ENCODE peak calls at places on chromosomes 11 and 22, in seven cellular contexts. M, W, Z, T, J, E and X are unnamed samples.
A peak's percentile ranks its signal among the peaks of the same experiment; 100 is the strongest.

GRCh38 chr11:20881328-20882079 is 212.1 kb downstream of the NELL1 start:
- DNase-seq in M (no peak), W (no peak), Z (peak; percentile 11), T (no peak), J (no peak), E (no peak), X (peak; percentile 39)

GRCh38 chr11:88167853-88168252 is 7.4 kb downstream of the RAB38 start:
- DNase-seq in M (peak; percentile 39), W (no peak), Z (no peak), T (no peak), J (no peak), E (peak; percentile 37), X (no peak)

GRCh38 chr11:31246451-31247165 is 122.9 kb downstream of the DCDC1 start:
- DNase-seq in M (peak; percentile 19), W (no peak), Z (no peak), T (no peak), J (no peak), E (no peak), X (no peak)

GRCh38 chr11:79487412-79487811 is 46.6 kb upstream of the TENM4 start:
- DNase-seq in M (no peak), W (no peak), Z (no peak), T (no peak), J (no peak), E (no peak), X (no peak)

GRCh38 chr22:50627452-50627913 is 469 bp downstream of the ARSA start:
- DNase-seq in M (no peak), W (no peak), Z (peak; percentile 37), T (no peak), J (peak; percentile 24), E (peak; percentile 5), X (peak; percentile 52)

GRCh38 chr11:1087961-1088926 is 13.6 kb downstream of the MUC2 start:
- DNase-seq in M (no peak), W (no peak), Z (no peak), T (no peak), J (no peak), E (no peak), X (peak; percentile 69)

GRCh38 chr22:41327124-41327523 is 25.8 kb downstream of the ZC3H7B start:
- DNase-seq in M (no peak), W (no peak), Z (no peak), T (no peak), J (no peak), E (no peak), X (no peak)

GRCh38 chr11:75273331-75273988 is 32.9 kb downstream of the TPBGL start:
- DNase-seq in M (no peak), W (no peak), Z (no peak), T (no peak), J (no peak), E (no peak), X (peak; percentile 12)

GRCh38 chr22:22558071-22558971 is 744 bp downstream of the PRAME start:
- DNase-seq in M (no peak), W (no peak), Z (no peak), T (no peak), J (no peak), E (no peak), X (no peak)

GRCh38 chr11:81165164-81165563 is 1568.5 kb downstream of the FAM181B start:
- DNase-seq in M (no peak), W (no peak), Z (peak; percentile 55), T (no peak), J (no peak), E (no peak), X (no peak)

GRCh38 chr11:9251306-9251705 is 13.8 kb downstream of the DENND5A start:
- DNase-seq in M (no peak), W (no peak), Z (no peak), T (no peak), J (no peak), E (peak; percentile 54), X (no peak)

GRCh38 chr11:14029971-14030531 is 67.5 kb downstream of the SPON1 start:
- DNase-seq in M (peak; percentile 81), W (no peak), Z (no peak), T (no peak), J (no peak), E (no peak), X (no peak)

GRCh38 chr11:117305145-117305544 is 10.9 kb downstream of the BACE1 start:
- DNase-seq in M (no peak), W (no peak), Z (no peak), T (no peak), J (no peak), E (no peak), X (no peak)

GRCh38 chr11:111801135-111801534 is 34.9 kb upstream of the PPP2R1B start:
- DNase-seq in M (no peak), W (no peak), Z (no peak), T (no peak), J (no peak), E (peak; percentile 40), X (no peak)

GRCh38 chr11:117876049-117876340 is 463 bp downstream of the FXYD6 start:
- DNase-seq in M (no peak), W (no peak), Z (no peak), T (no peak), J (peak; percentile 35), E (no peak), X (no peak)

GRCh38 chr22:40485813-40486610 is 115.6 kb downstream of the SGSM3 start:
- DNase-seq in M (peak; percentile 60), W (no peak), Z (no peak), T (no peak), J (no peak), E (no peak), X (no peak)

GRCh38 chr22:25083414-25084166 is 116.1 kb upstream of the CRYBB3 start:
- DNase-seq in M (no peak), W (no peak), Z (no peak), T (no peak), J (no peak), E (peak; percentile 61), X (no peak)

GRCh38 chr22:21709688-21710087 is 25.9 kb downstream of the YPEL1 start:
- DNase-seq in M (no peak), W (no peak), Z (no peak), T (no peak), J (no peak), E (no peak), X (no peak)

GRCh38 chr11:104792861-104793260 is 105.4 kb downstream of the CASP12 start:
- DNase-seq in M (no peak), W (peak; percentile 6), Z (peak; percentile 81), T (no peak), J (peak; percentile 15), E (no peak), X (no peak)

GRCh38 chr22:41833369-41834004 is 582 bp downstream of the SREBF2 start:
- DNase-seq in M (no peak), W (no peak), Z (no peak), T (no peak), J (peak; percentile 48), E (peak; percentile 40), X (no peak)

GRCh38 chr11:33701831-33702230 is 1.2 kb upstream of the C11orf91 start:
- DNase-seq in M (peak; percentile 92), W (no peak), Z (no peak), T (no peak), J (peak; percentile 98), E (no peak), X (no peak)

GRCh38 chr22:46078241-46079092 is 71.9 kb upstream of the PPARA start:
- DNase-seq in M (no peak), W (no peak), Z (no peak), T (no peak), J (no peak), E (no peak), X (no peak)

GRCh38 chr11:58392741-58393140 is 13.9 kb downstream of the OR5B3 start:
- DNase-seq in M (peak; percentile 6), W (no peak), Z (no peak), T (no peak), J (no peak), E (peak; percentile 68), X (no peak)

GRCh38 chr22:30838111-30838510 is 130.5 kb downstream of the MORC2 start:
- DNase-seq in M (peak; percentile 28), W (no peak), Z (no peak), T (no peak), J (peak; percentile 0), E (no peak), X (no peak)

GRCh38 chr11:114651145-114651718 is 27.1 kb upstream of the NXPE2 start:
- DNase-seq in M (no peak), W (no peak), Z (no peak), T (no peak), J (no peak), E (no peak), X (no peak)
- H2AK5ac ChIP-seq in M (no peak overlapping the region), W (no peak overlapping the region), Z (no peak overlapping the region), T (no peak overlapping the region), J (no peak overlapping the region), E (no peak overlapping the region), X (no peak overlapping the region)

GRCh38 chr22:27839261-27839660 is 37.7 kb upstream of the MN1 start:
- DNase-seq in M (no peak), W (no peak), Z (no peak), T (no peak), J (no peak), E (no peak), X (no peak)
- H2AK5ac ChIP-seq in M (no peak overlapping the region), W (no peak overlapping the region), Z (no peak overlapping the region), T (no peak overlapping the region), J (no peak overlapping the region), E (no peak overlapping the region), X (no peak overlapping the region)

DNA sequence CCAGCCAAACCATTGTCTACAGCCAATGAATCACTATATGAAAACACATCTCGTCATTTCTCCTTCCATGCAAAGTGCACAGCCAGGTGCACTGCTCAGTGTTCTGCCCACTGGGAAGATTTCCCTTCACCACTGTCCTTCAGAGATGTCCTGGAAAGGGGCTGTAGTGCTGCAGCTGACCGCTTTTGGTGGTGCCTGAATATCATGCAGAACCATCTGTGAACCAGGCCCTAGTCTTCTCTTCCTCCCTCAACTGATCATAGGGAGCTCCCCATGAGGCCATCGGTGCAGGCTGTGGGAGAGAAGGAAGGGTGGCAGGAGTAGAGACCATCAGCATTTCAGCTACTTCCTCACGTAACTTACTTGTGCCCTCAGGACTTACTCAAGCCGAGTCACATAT is 70.2 kb downstream of the GAB4 start:
- DNase-seq in M (no peak), W (no peak), Z (no peak), T (no peak), J (no peak), E (no peak), X (no peak)
- H2AK5ac ChIP-seq in M (no peak overlapping the region), W (no peak overlapping the region), Z (no peak overlapping the region), T (no peak overlapping the region), J (no peak overlapping the region), E (no peak overlapping the region), X (no peak overlapping the region)

DNA sequence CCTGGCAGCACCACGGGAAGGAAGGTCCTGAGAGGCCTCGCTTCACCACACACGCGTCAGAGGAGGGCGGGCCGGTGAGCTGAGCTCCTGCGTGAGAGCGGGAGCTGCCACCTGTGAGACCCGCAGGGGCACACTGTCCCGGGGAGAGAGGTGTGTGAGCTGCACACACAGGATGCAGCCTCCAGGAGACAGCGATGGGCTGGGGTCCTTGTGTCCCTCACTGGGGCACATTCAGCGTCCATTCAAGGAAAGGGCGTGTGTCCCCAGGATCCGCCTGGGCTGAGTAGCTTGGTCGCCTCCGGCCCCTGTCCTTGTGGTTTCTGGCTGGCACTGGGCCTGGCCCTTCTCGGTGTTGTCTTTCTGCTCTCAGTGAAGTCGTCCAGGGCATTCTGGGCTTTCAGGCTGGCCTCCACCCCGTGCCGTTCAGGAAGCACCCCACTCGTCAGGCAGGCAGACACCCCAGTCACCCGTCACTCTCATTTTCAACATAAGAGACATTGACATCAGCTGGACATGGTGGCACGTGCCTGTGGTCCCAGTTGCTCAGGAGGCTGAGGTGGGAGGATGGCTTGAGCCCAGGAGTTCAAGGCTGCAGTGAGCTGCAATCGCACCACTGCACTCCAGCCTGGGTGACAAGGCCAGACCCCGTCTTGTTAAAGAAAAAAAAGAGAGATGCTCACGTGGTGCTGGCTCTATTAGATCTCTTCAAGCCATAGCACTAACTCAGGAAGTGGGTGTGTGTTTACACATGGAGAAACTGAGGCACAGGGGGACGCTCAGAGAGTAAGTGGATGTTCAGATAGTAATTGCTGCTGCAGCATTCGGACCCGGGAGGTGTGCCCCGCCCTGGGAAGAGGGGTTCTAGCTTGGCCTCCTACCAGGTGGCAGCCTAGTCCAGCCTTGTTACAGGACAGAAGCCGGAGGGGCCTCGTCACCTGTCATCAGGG is 1081.6 kb downstream of the BRD1 start:
- DNase-seq in M (no peak), W (no peak), Z (no peak), T (no peak), J (no peak), E (no peak), X (peak; percentile 27)
- H2AK5ac ChIP-seq in M (no peak overlapping the region), W (no peak overlapping the region), Z (no peak overlapping the region), T (no peak overlapping the region), J (no peak overlapping the region), E (no peak overlapping the region), X (no peak overlapping the region)